ENCODE peak calls at places on chromosomes 12 and 14, in six cellular contexts. F, X, Q, G, T and B are unnamed samples.

GRCh38 chr14:90903101-90903500 is 86.9 kb upstream of the TTC7B start:
- DNase-seq in F (no peak), X (peak), Q (peak), G (peak), T (peak), B (peak)

GRCh38 chr12:127146991-127147718 is 1119.8 kb upstream of the TMEM132C start:
- DNase-seq in F (no peak), X (no peak), Q (no peak), G (no peak), T (no peak), B (no peak)

GRCh38 chr12:128966411-128966810 is 113.1 kb downstream of the GLT1D1 start:
- DNase-seq in F (no peak), X (no peak), Q (no peak), G (no peak), T (no peak), B (no peak)

GRCh38 chr12:95204141-95204866 is 13.0 kb downstream of the FGD6 start:
- DNase-seq in F (peak), X (no peak), Q (peak), G (peak), T (peak), B (no peak)

GRCh38 chr12:65943388-65944137 is 119.3 kb downstream of the HMGA2 start:
- DNase-seq in F (no peak), X (no peak), Q (no peak), G (no peak), T (no peak), B (no peak)

GRCh38 chr14:68216072-68216471 is 396.5 kb downstream of the RAD51B start:
- DNase-seq in F (no peak), X (no peak), Q (no peak), G (no peak), T (no peak), B (no peak)

GRCh38 chr12:30847259-30847658 is 79.3 kb upstream of the TSPAN11 start:
- DNase-seq in F (no peak), X (peak), Q (peak), G (peak), T (peak), B (peak)

GRCh38 chr12:2652011-2652400 is 142.8 kb upstream of the FKBP4 start:
- DNase-seq in F (no peak), X (no peak), Q (no peak), G (no peak), T (no peak), B (no peak)

GRCh38 chr12:67649165-67650126 is 901 bp downstream of the DYRK2 start:
- DNase-seq in F (peak), X (no peak), Q (peak), G (no peak), T (peak), B (peak)

GRCh38 chr12:4116251-4117111 is 157.1 kb upstream of the CCND2 start:
- DNase-seq in F (peak), X (no peak), Q (peak), G (no peak), T (no peak), B (no peak)

GRCh38 chr14:87186745-87187144 is 806.2 kb downstream of the GALC start:
- DNase-seq in F (no peak), X (no peak), Q (no peak), G (no peak), T (no peak), B (no peak)

GRCh38 chr14:69268223-69268622 is 8.3 kb downstream of the GALNT16 start:
- DNase-seq in F (no peak), X (no peak), Q (no peak), G (no peak), T (no peak), B (no peak)

GRCh38 chr14:31263485-31264133 is 56.0 kb upstream of the HECTD1 start:
- DNase-seq in F (no peak), X (no peak), Q (peak), G (peak), T (no peak), B (no peak)

GRCh38 chr14:67773844-67774377 is 42.5 kb downstream of the ZFYVE26 start:
- DNase-seq in F (no peak), X (no peak), Q (no peak), G (no peak), T (no peak), B (no peak)

GRCh38 chr14:106686533-106686932 is 1160.2 kb downstream of the TMEM121 start:
- DNase-seq in F (no peak), X (no peak), Q (no peak), G (no peak), T (no peak), B (no peak)

GRCh38 chr14:98984719-98985041 is 287.3 kb downstream of the BCL11B start:
- DNase-seq in F (no peak), X (no peak), Q (no peak), G (no peak), T (peak), B (no peak)

GRCh38 chr14:67457782-67458181 is 30.7 kb downstream of the TMEM229B start:
- DNase-seq in F (peak), X (no peak), Q (no peak), G (no peak), T (no peak), B (no peak)

GRCh38 chr14:58476320-58476719 is 48.8 kb downstream of the KIAA0586 start:
- DNase-seq in F (no peak), X (no peak), Q (no peak), G (no peak), T (no peak), B (no peak)
- TF ChIP-seq MAX in F (no peak), X (no peak), Q (no peak), G (no peak), T (no peak), B (no peak)

GRCh38 chr12:75965661-75966060 is 65.9 kb downstream of the PHLDA1 start:
- DNase-seq in F (no peak), X (no peak), Q (no peak), G (no peak), T (no peak), B (no peak)

GRCh38 chr12:75969768-75970167 is 61.8 kb downstream of the PHLDA1 start:
- DNase-seq in F (no peak), X (no peak), Q (no peak), G (no peak), T (no peak), B (no peak)

GRCh38 chr12:75971253-75971652 is 60.3 kb downstream of the PHLDA1 start:
- DNase-seq in F (no peak), X (no peak), Q (no peak), G (no peak), T (no peak), B (no peak)

GRCh38 chr12:75974323-75975273 is 57.0 kb downstream of the PHLDA1 start:
- DNase-seq in F (no peak), X (no peak), Q (no peak), G (no peak), T (no peak), B (no peak)

DNA sequence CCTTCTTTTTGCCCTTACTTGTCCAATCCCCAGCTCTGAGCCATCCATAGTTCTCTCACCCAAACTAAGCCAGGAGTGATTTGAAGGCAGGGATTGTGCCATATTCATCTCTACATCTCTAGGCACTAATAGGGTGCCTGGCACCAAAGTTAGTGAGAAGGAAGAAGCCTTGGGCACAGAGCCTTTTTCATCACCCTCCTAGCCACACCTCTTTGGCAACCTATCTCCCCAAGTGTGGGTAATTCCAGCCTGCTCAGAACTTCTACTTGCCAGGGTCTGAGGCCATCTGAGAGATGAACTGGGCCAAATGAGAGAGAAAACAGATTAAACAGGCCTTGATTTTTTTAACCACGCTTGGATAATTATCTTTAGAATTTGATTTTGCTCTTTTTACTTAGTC is 61.3 kb downstream of the PHLDA1 start:
- DNase-seq in F (no peak), X (no peak), Q (no peak), G (no peak), T (no peak), B (no peak)
- H3K9ac ChIP-seq in F (no peak), X (no peak), Q (no peak), G (no peak), T (no peak), B (no peak)

DNA sequence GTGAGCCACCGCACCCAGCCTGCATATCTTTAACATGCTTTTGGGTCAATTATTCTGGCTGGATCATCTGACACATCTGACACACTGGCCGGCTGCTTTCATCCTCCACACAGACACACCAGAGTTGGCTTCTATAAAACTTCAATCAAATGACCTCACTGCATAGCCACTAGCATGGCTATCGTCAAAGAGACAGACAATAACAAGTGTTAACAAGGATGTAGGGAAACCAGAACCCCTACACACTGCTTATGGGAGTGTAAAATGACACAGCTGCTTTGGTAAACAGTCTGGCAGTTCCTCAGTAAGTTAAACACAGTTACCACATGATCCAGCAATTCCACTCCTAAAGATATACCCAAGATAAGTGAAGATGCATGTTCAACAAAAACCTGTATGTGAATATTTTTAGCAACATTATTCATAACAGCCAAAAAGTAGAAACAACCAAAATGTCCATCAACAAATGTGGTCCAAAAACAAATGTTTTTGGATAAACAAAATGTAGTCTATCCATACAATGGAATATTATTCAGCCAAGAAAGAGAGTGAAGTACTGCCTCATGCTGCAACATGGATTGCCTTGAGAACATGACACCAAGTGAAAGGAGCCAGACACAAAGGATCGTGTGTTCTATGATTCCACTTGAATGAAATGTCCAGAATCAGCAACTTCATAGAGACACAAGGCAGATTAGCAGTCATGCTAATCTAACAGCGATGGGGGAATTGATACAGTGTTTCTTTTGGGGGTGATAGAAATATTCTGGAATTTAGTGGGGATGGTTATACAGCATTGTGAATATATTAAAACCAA is 10.1 kb downstream of the KDM2B start:
- DNase-seq in F (no peak), X (no peak), Q (no peak), G (no peak), T (no peak), B (no peak)
- TF ChIP-seq MAX in F (no peak), X (no peak), Q (no peak), G (no peak), T (no peak), B (no peak)

GRCh38 chr12:32455607-32456063 is 56.3 kb downstream of the FGD4 start:
- DNase-seq in F (no peak), X (no peak), Q (peak), G (peak), T (peak), B (peak)
- H3K9ac ChIP-seq in F (no peak), X (no peak), Q (peak), G (no peak), T (no peak), B (peak)

DNA sequence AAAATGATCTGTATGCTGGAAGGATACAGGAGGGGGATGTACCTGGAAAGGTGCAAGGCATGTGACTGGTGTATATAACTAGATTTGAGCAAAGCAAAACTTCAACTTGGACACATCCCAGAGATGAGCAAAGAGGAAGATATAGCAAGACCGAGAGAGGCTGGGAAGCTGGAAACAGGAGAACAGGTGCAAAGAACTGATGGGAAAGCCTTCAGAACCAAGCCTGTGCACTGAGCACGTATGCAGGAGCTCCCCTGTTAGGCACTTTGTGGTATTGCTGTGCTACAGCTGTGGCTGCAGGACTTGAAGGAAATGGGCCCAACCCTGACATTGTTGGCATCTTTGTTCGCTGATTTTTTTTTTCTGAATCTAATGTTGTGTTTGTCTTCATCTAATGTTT is 120.7 kb upstream of the PWP1 start:
- DNase-seq in F (no peak), X (no peak), Q (no peak), G (peak), T (no peak), B (no peak)
- TF ChIP-seq MAX in F (no peak), X (no peak), Q (no peak), G (no peak), T (no peak), B (no peak)

GRCh38 chr12:51827925-51828818 is 20.3 kb downstream of the FIGNL2 start:
- DNase-seq in F (no peak), X (no peak), Q (peak), G (no peak), T (peak), B (no peak)
- H3K9ac ChIP-seq in F (no peak), X (no peak), Q (no peak), G (peak), T (no peak), B (no peak)

GRCh38 chr14:23183479-23183878 is at the start of gene SLC7A8:
- DNase-seq in F (peak), X (no peak), Q (peak), G (peak), T (no peak), B (no peak)
- TF ChIP-seq MAX in F (no peak), X (no peak), Q (no peak), G (no peak), T (no peak), B (no peak)

GRCh38 chr14:75295061-75295461 is 16.4 kb downstream of the FOS start:
- DNase-seq in F (peak), X (no peak), Q (peak), G (no peak), T (peak), B (peak)
- H3K9ac ChIP-seq in F (peak), X (no peak), Q (peak), G (peak), T (peak), B (peak)